ENCODE peak calls at places on chromosomes 16 and 17, in nine cellular contexts. S is right lobe of liver; O is sigmoid colon; B is adipocyte; Z is colonic mucosa; V is Peyer's patch; K is BJ; Q is fibroblast of lung; L is CD4-positive, alpha-beta memory T cell. W is an unnamed sample.

GRCh38 chr16:47028767-47029377 is 55.4 kb upstream of the DNAJA2 start:
- DNase-seq in S (no peak), O (no peak), B (no peak), Z (no peak), V (no peak), K (no peak), Q (no peak), L (no peak), W (no peak)

GRCh38 chr17:82315703-82316358 is 1.6 kb downstream of the CD7 start:
- DNase-seq in S (no peak), O (no peak), B (no peak), Z (no peak), V (no peak), K (no peak), Q (no peak), L (peak; percentile 51), W (no peak)

GRCh38 chr17:16872836-16873653 is 98.9 kb downstream of the TNFRSF13B start:
- DNase-seq in S (peak; percentile 81), O (no peak), B (peak; percentile 6), Z (peak; percentile 64), V (peak; percentile 60), K (no peak), Q (no peak), L (peak; percentile 16), W (no peak)

GRCh38 chr17:80101946-80102706 is 745 bp downstream of the GAA start:
- DNase-seq in S (no peak), O (no peak), B (peak; percentile 41), Z (peak; percentile 29), V (no peak), K (no peak), Q (peak; percentile 54), L (peak; percentile 6), W (no peak)

GRCh38 chr17:10155334-10156081 is 42.9 kb downstream of the GAS7 start:
- DNase-seq in S (no peak), O (no peak), B (no peak), Z (no peak), V (no peak), K (no peak), Q (peak; percentile 75), L (no peak), W (no peak)

GRCh38 chr17:75839942-75840778 is 4.0 kb downstream of the UNC13D start:
- DNase-seq in S (no peak), O (peak; percentile 64), B (no peak), Z (no peak), V (no peak), K (no peak), Q (no peak), L (no peak), W (no peak)

GRCh38 chr17:36978810-36979584 is 30.2 kb downstream of the AATF start:
- DNase-seq in S (no peak), O (no peak), B (no peak), Z (no peak), V (no peak), K (no peak), Q (peak; percentile 11), L (no peak), W (no peak)

GRCh38 chr16:28260193-28260592 is 32.1 kb upstream of the SBK1 start:
- DNase-seq in S (no peak), O (no peak), B (no peak), Z (no peak), V (no peak), K (no peak), Q (no peak), L (no peak), W (no peak)

GRCh38 chr16:4846503-4846900 is 586 bp downstream of the GLYR1 start:
- DNase-seq in S (peak; percentile 79), O (peak; percentile 70), B (peak; percentile 77), Z (peak; percentile 79), V (peak; percentile 79), K (no peak), Q (peak; percentile 53), L (peak; percentile 22), W (no peak)

GRCh38 chr16:85946680-85947510 is 47.9 kb downstream of the IRF8 start:
- DNase-seq in S (no peak), O (no peak), B (no peak), Z (no peak), V (no peak), K (no peak), Q (no peak), L (no peak), W (no peak)

GRCh38 chr16:85947511-85948509 is 48.8 kb downstream of the IRF8 start:
- DNase-seq in S (no peak), O (no peak), B (no peak), Z (no peak), V (no peak), K (no peak), Q (no peak), L (peak; percentile 32), W (no peak)

GRCh38 chr16:85944572-85945423 is 45.8 kb downstream of the IRF8 start:
- DNase-seq in S (peak; percentile 88), O (no peak), B (no peak), Z (no peak), V (no peak), K (no peak), Q (no peak), L (no peak), W (no peak)

GRCh38 chr16:85943702-85944101 is 44.7 kb downstream of the IRF8 start:
- DNase-seq in S (no peak), O (no peak), B (no peak), Z (no peak), V (no peak), K (no peak), Q (no peak), L (no peak), W (no peak)

GRCh38 chr16:85945424-85945751 is 46.4 kb downstream of the IRF8 start:
- DNase-seq in S (no peak), O (no peak), B (no peak), Z (no peak), V (no peak), K (no peak), Q (no peak), L (no peak), W (no peak)
- H3K27me3 ChIP-seq in S (no peaks in the 10 kb centered on the region), O (no peaks in the 10 kb centered on the region), B (peaks cover 42% of the 10 kb centered on the region), Z (no peaks in the 10 kb centered on the region), V (no peaks in the 10 kb centered on the region), K (peaks cover 18% of the 10 kb centered on the region), Q (no peaks in the 10 kb centered on the region), L (no peaks in the 10 kb centered on the region), W (peaks cover 2% of the 10 kb centered on the region)

DNA sequence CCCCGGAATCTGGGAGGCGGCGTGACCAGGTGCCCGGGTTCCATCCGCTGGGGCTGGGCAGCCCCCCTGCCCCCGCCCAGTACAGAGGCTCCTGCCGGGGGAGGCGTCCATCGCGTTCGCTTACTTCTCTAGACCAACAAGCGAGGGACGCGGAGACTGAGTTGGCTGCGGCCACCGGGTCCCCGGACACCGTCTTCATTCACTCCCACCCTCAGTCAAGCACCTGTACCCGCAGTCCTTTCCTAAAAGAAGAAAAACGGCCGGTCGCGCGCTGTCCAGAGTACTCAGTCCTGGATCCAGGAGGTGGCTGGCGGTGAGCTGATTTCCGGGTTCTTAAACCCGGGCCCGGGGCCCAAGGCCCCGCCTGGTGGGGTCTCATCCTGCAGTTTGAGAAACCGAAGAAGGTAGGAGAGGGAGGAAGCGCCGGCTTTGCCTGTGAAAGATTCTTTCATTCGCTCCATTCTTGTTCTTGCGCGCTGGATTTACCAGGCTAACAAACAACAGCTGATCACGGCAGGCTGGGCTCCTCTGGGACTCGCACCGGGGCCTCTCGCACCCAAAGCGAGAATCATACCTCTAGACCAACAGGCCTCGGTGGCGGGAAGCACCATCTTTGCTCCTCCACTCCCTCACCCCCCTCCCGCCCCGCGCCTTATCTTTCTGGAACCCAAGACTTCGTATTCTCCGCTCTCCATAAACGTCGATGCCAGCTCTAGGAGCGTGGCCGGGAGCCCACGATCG is 17.4 kb upstream of the OR1F1 start:
- DNase-seq in S (peak; percentile 32), O (peak; percentile 65), B (no peak), Z (no peak), V (no peak), K (no peak), Q (no peak), L (no peak), W (no peak)
- H3K4me3 ChIP-seq in S (no peak overlapping the region), O (no peak overlapping the region), B (no peak overlapping the region), Z (peak overlapping the region; percentile 7), V (no peak overlapping the region), K (no peak overlapping the region), Q (no peak overlapping the region), L (peak overlapping the region; percentile 55), W (peak overlapping the region; percentile 1)

GRCh38 chr16:12097523-12098428 is 121.2 kb downstream of the SNX29 start:
- DNase-seq in S (peak; percentile 69), O (peak; percentile 76), B (peak; percentile 75), Z (peak; percentile 42), V (no peak), K (peak; percentile 55), Q (peak; percentile 83), L (no peak), W (no peak)
- H3K27me3 ChIP-seq in S (no peaks in the 10 kb centered on the region), O (no peaks in the 10 kb centered on the region), B (no peaks in the 10 kb centered on the region), Z (no peaks in the 10 kb centered on the region), V (no peaks in the 10 kb centered on the region), K (no peaks in the 10 kb centered on the region), Q (no peaks in the 10 kb centered on the region), L (no peaks in the 10 kb centered on the region), W (no peaks in the 10 kb centered on the region)

DNA sequence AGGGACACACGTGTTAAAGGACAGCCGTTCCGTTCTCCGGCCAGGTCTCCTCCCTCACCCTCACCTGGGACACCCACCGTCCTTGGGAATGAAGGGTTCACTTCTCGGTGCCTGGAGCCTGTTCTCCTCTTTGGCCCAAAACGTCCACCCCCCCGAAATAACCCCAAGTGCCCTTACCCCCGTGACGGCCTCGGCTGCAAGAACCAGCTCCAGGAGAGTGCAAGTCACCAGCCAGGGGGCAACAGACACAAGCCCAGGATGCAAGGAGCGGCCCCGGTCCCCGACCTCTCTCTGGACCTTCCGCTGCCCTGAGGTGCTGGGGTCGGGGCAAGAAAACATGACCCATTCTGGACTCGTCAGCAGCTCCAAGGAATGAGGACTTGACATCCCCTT is 20.0 kb upstream of the UBE2I start:
- DNase-seq in S (no peak), O (no peak), B (no peak), Z (no peak), V (no peak), K (no peak), Q (no peak), L (no peak), W (no peak)
- H3K4me3 ChIP-seq in S (no peak overlapping the region), O (no peak overlapping the region), B (no peak overlapping the region), Z (no peak overlapping the region), V (no peak overlapping the region), K (no peak overlapping the region), Q (no peak overlapping the region), L (no peak overlapping the region), W (no peak overlapping the region)

DNA sequence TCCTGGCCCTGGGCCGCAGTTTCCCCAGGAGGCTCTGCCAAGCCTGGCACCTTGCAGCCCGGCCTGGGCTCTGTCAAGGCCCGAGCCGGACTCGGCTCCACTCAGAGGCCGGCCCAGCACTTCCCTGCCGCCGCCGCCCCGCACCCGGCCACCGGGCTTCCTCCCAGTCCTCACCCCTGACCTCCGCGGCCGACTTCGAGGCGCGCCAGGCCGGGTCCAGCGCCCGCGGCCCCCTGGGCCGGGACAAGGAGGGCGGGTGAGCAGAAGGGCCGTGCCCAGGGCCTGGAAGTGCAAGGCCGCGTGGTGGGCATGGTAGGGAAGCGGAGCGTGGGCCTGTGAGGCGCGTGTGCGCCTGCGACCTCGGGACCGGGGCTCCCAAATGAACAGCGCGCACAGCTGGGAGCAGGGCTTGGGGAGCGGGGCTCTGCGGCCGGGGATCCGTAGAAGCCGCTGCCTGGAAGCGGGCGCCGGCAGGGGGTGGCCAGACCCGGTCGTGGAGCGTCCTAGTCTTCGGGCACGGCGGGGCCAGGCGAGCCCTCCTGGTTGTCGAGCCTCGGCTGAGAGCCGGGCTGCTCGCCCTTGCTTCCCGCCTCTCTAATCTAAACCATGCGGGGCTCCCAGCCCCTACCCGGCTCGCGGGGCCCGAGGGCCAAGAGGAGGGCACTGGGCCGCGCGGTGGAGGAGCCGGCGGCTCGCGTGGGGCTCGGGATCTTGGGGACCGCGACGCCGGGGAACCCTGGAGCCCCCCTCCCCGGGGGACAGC is 503 bp upstream of the TBX4 start:
- DNase-seq in S (no peak), O (peak; percentile 55), B (peak; percentile 8), Z (no peak), V (no peak), K (no peak), Q (peak; percentile 46), L (no peak), W (no peak)
- H3K27me3 ChIP-seq in S (peaks cover 50% of the 10 kb centered on the region), O (peaks cover 50% of the 10 kb centered on the region), B (peaks cover 35% of the 10 kb centered on the region), Z (peaks cover 65% of the 10 kb centered on the region), V (peaks cover 42% of the 10 kb centered on the region), K (peaks cover 38% of the 10 kb centered on the region), Q (no peaks in the 10 kb centered on the region), L (peaks cover 22% of the 10 kb centered on the region), W (peaks cover 63% of the 10 kb centered on the region)